ENCODE peak calls at places on chromosomes 1 and 21, in nine cellular contexts. One of them, this sample, is unnamed.

GRCh38 chr1:54436826-54437225 is 30.6 kb upstream of the SSBP3 start:
- DNase-seq in mucosa of descending colon: no peak
- DNase-seq in left lung: no peak
- DNase-seq in nephron progenitor cell: no peak
- DNase-seq in T follicular helper cell: no peak
- DNase-seq in left ventricle myocardium inferior: no peak
- DNase-seq in AG20443: no peak
- DNase-seq in T-helper 2 cell: no peak
- DNase-seq in ELR: no peak
- DNase-seq in this sample: no peak

GRCh38 chr1:110150330-110151174 is at the start of gene SLC6A17:
- DNase-seq in T follicular helper cell: no peak
- DNase-seq in left lung: no peak
- DNase-seq in AG20443: peak
- DNase-seq in nephron progenitor cell: peak
- DNase-seq in mucosa of descending colon: no peak
- DNase-seq in T-helper 2 cell: peak
- DNase-seq in ELR: peak
- DNase-seq in left ventricle myocardium inferior: no peak
- DNase-seq in this sample: no peak

GRCh38 chr1:5555853-5556252 is 436.4 kb downstream of the NPHP4 start:
- DNase-seq in ELR: no peak
- DNase-seq in mucosa of descending colon: no peak
- DNase-seq in left ventricle myocardium inferior: no peak
- DNase-seq in T-helper 2 cell: no peak
- DNase-seq in nephron progenitor cell: no peak
- DNase-seq in T follicular helper cell: no peak
- DNase-seq in AG20443: no peak
- DNase-seq in left lung: no peak
- DNase-seq in this sample: no peak

GRCh38 chr1:118142546-118142945 is 42.5 kb downstream of the SPAG17 start:
- DNase-seq in ELR: no peak
- DNase-seq in T-helper 2 cell: no peak
- DNase-seq in AG20443: no peak
- DNase-seq in nephron progenitor cell: no peak
- DNase-seq in T follicular helper cell: no peak
- DNase-seq in mucosa of descending colon: no peak
- DNase-seq in left ventricle myocardium inferior: no peak
- DNase-seq in left lung: no peak
- DNase-seq in this sample: no peak

GRCh38 chr1:229409616-229410369 is 24.1 kb downstream of the ACTA1 start:
- DNase-seq in nephron progenitor cell: no peak
- DNase-seq in left ventricle myocardium inferior: no peak
- DNase-seq in T follicular helper cell: no peak
- DNase-seq in left lung: no peak
- DNase-seq in AG20443: no peak
- DNase-seq in ELR: no peak
- DNase-seq in T-helper 2 cell: no peak
- DNase-seq in mucosa of descending colon: no peak
- DNase-seq in this sample: no peak

GRCh38 chr1:81650741-81651140 is 150.0 kb upstream of the ADGRL2 start:
- DNase-seq in left ventricle myocardium inferior: no peak
- DNase-seq in mucosa of descending colon: no peak
- DNase-seq in nephron progenitor cell: no peak
- DNase-seq in ELR: no peak
- DNase-seq in AG20443: no peak
- DNase-seq in T-helper 2 cell: no peak
- DNase-seq in T follicular helper cell: no peak
- DNase-seq in left lung: no peak
- DNase-seq in this sample: no peak

GRCh38 chr1:8463144-8463927 is 145.4 kb downstream of the SLC45A1 start:
- DNase-seq in left lung: no peak
- DNase-seq in mucosa of descending colon: no peak
- DNase-seq in nephron progenitor cell: no peak
- DNase-seq in T-helper 2 cell: no peak
- DNase-seq in ELR: peak
- DNase-seq in left ventricle myocardium inferior: no peak
- DNase-seq in T follicular helper cell: no peak
- DNase-seq in AG20443: peak
- DNase-seq in this sample: peak

GRCh38 chr21:45528028-45528705 is 14.1 kb downstream of the SLC19A1 start:
- DNase-seq in nephron progenitor cell: peak
- DNase-seq in left ventricle myocardium inferior: peak
- DNase-seq in left lung: peak
- DNase-seq in T-helper 2 cell: no peak
- DNase-seq in AG20443: no peak
- DNase-seq in T follicular helper cell: no peak
- DNase-seq in mucosa of descending colon: peak
- DNase-seq in ELR: no peak
- DNase-seq in this sample: no peak

GRCh38 chr1:26913754-26914619 is at the start of gene NR0B2:
- DNase-seq in T-helper 2 cell: no peak
- DNase-seq in ELR: no peak
- DNase-seq in left ventricle myocardium inferior: peak
- DNase-seq in AG20443: no peak
- DNase-seq in T follicular helper cell: no peak
- DNase-seq in nephron progenitor cell: no peak
- DNase-seq in mucosa of descending colon: peak
- DNase-seq in left lung: peak
- DNase-seq in this sample: peak

GRCh38 chr1:10033359-10033845 is 644 bp downstream of the UBE4B start:
- DNase-seq in left ventricle myocardium inferior: no peak
- DNase-seq in T-helper 2 cell: no peak
- DNase-seq in AG20443: no peak
- DNase-seq in T follicular helper cell: no peak
- DNase-seq in mucosa of descending colon: no peak
- DNase-seq in left lung: peak
- DNase-seq in nephron progenitor cell: peak
- DNase-seq in ELR: peak
- DNase-seq in this sample: peak

GRCh38 chr1:234326493-234327366 is 46.5 kb upstream of the COA6 start:
- DNase-seq in nephron progenitor cell: peak
- DNase-seq in ELR: peak
- DNase-seq in T-helper 2 cell: peak
- DNase-seq in T follicular helper cell: peak
- DNase-seq in left ventricle myocardium inferior: peak
- DNase-seq in mucosa of descending colon: no peak
- DNase-seq in AG20443: peak
- DNase-seq in left lung: no peak
- DNase-seq in this sample: peak

GRCh38 chr1:6835139-6835538 is 49.9 kb downstream of the CAMTA1 start:
- DNase-seq in nephron progenitor cell: no peak
- DNase-seq in mucosa of descending colon: no peak
- DNase-seq in left lung: no peak
- DNase-seq in left ventricle myocardium inferior: no peak
- DNase-seq in T-helper 2 cell: no peak
- DNase-seq in ELR: no peak
- DNase-seq in T follicular helper cell: no peak
- DNase-seq in AG20443: no peak
- DNase-seq in this sample: no peak

GRCh38 chr1:162906485-162906884 is 45.5 kb upstream of the CCDC190 start:
- DNase-seq in left lung: no peak
- DNase-seq in nephron progenitor cell: no peak
- DNase-seq in mucosa of descending colon: no peak
- DNase-seq in left ventricle myocardium inferior: no peak
- DNase-seq in AG20443: no peak
- DNase-seq in T follicular helper cell: no peak
- DNase-seq in T-helper 2 cell: no peak
- DNase-seq in ELR: no peak
- DNase-seq in this sample: no peak

GRCh38 chr1:202155478-202156021 is 4.9 kb downstream of the PTPN7 start:
- DNase-seq in T follicular helper cell: no peak
- DNase-seq in T-helper 2 cell: no peak
- DNase-seq in left ventricle myocardium inferior: peak
- DNase-seq in AG20443: no peak
- DNase-seq in left lung: peak
- DNase-seq in nephron progenitor cell: no peak
- DNase-seq in mucosa of descending colon: peak
- DNase-seq in ELR: peak
- DNase-seq in this sample: peak

GRCh38 chr1:211603191-211603701 is 24.3 kb upstream of the SLC30A1 start:
- DNase-seq in nephron progenitor cell: no peak
- DNase-seq in T-helper 2 cell: no peak
- DNase-seq in left lung: no peak
- DNase-seq in left ventricle myocardium inferior: no peak
- DNase-seq in AG20443: no peak
- DNase-seq in mucosa of descending colon: no peak
- DNase-seq in ELR: peak
- DNase-seq in T follicular helper cell: no peak
- DNase-seq in this sample: no peak

GRCh38 chr1:81574365-81574764 is 226.4 kb upstream of the ADGRL2 start:
- DNase-seq in T-helper 2 cell: no peak
- DNase-seq in mucosa of descending colon: no peak
- DNase-seq in left lung: no peak
- DNase-seq in AG20443: no peak
- DNase-seq in nephron progenitor cell: no peak
- DNase-seq in ELR: no peak
- DNase-seq in T follicular helper cell: no peak
- DNase-seq in left ventricle myocardium inferior: no peak
- DNase-seq in this sample: no peak

GRCh38 chr1:8671313-8671917 is 146.0 kb downstream of the RERE start:
- DNase-seq in left lung: no peak
- DNase-seq in left ventricle myocardium inferior: no peak
- DNase-seq in T follicular helper cell: no peak
- DNase-seq in mucosa of descending colon: no peak
- DNase-seq in nephron progenitor cell: peak
- DNase-seq in T-helper 2 cell: no peak
- DNase-seq in ELR: peak
- DNase-seq in AG20443: peak
- DNase-seq in this sample: peak

GRCh38 chr1:222617367-222617951 is 438 bp upstream of the MIA3 start:
- DNase-seq in ELR: peak
- DNase-seq in AG20443: peak
- DNase-seq in left lung: peak
- DNase-seq in mucosa of descending colon: peak
- DNase-seq in left ventricle myocardium inferior: peak
- DNase-seq in T-helper 2 cell: peak
- DNase-seq in T follicular helper cell: peak
- DNase-seq in nephron progenitor cell: peak
- DNase-seq in this sample: peak

GRCh38 chr1:111596499-111596898 is 23.1 kb upstream of the RAP1A start:
- DNase-seq in ELR: no peak
- DNase-seq in T follicular helper cell: peak
- DNase-seq in mucosa of descending colon: peak
- DNase-seq in left lung: no peak
- DNase-seq in left ventricle myocardium inferior: no peak
- DNase-seq in nephron progenitor cell: no peak
- DNase-seq in AG20443: no peak
- DNase-seq in T-helper 2 cell: no peak
- DNase-seq in this sample: no peak

This sample was measured in erythroblast.